ENCODE peak calls at places on chromosomes 6 and 20, in ten cellular contexts. Y, F, H, S, W, J, N, M, G and I are unnamed samples.

GRCh38 chr20:58880994-58881752 is 28.7 kb downstream of the GNAS start:
- DNase-seq in Y (no peak), F (no peak), H (no peak), S (no peak), W (no peak), J (no peak), N (no peak), M (no peak), G (no peak), I (no peak)

GRCh38 chr6:47484616-47485015 is 7.0 kb downstream of the CD2AP start:
- DNase-seq in Y (peak), F (no peak), H (peak), S (no peak), W (no peak), J (peak), N (no peak), M (no peak), G (peak), I (no peak)

GRCh38 chr6:17703256-17703694 is 3.5 kb downstream of the NUP153 start:
- DNase-seq in Y (peak), F (no peak), H (peak), S (no peak), W (no peak), J (peak), N (no peak), M (no peak), G (peak), I (no peak)

GRCh38 chr6:14700202-14700601 is 545.7 kb upstream of the JARID2 start:
- DNase-seq in Y (no peak), F (no peak), H (no peak), S (no peak), W (no peak), J (no peak), N (no peak), M (no peak), G (no peak), I (no peak)

GRCh38 chr6:49772296-49772695 is 14.8 kb downstream of the PGK2 start:
- DNase-seq in Y (no peak), F (no peak), H (no peak), S (no peak), W (no peak), J (no peak), N (no peak), M (no peak), G (no peak), I (no peak)

GRCh38 chr20:64246616-64247311 is 8.8 kb upstream of the PCMTD2 start:
- DNase-seq in Y (no peak), F (no peak), H (no peak), S (no peak), W (no peak), J (no peak), N (peak), M (no peak), G (no peak), I (no peak)

GRCh38 chr20:52105045-52105572 is 86.5 kb downstream of the ZFP64 start:
- DNase-seq in Y (no peak), F (peak), H (peak), S (peak), W (peak), J (no peak), N (peak), M (no peak), G (peak), I (no peak)

GRCh38 chr6:123000244-123000770 is 4.3 kb downstream of the CLVS2 start:
- DNase-seq in Y (no peak), F (no peak), H (no peak), S (no peak), W (no peak), J (no peak), N (no peak), M (no peak), G (no peak), I (no peak)

GRCh38 chr6:13715444-13715883 is 3.8 kb upstream of the RANBP9 start:
- DNase-seq in Y (no peak), F (no peak), H (no peak), S (no peak), W (peak), J (no peak), N (no peak), M (no peak), G (peak), I (no peak)

GRCh38 chr20:25090492-25091429 is 8.8 kb upstream of the VSX1 start:
- DNase-seq in Y (no peak), F (peak), H (no peak), S (peak), W (peak), J (no peak), N (no peak), M (peak), G (no peak), I (peak)

GRCh38 chr20:54526801-54527200 is 51.4 kb downstream of the DOK5 start:
- DNase-seq in Y (no peak), F (no peak), H (peak), S (no peak), W (no peak), J (no peak), N (no peak), M (no peak), G (no peak), I (no peak)

GRCh38 chr6:67594366-67594765 is 1040.7 kb upstream of the ADGRB3 start:
- DNase-seq in Y (no peak), F (no peak), H (peak), S (no peak), W (no peak), J (no peak), N (no peak), M (no peak), G (no peak), I (no peak)

GRCh38 chr20:53040678-53041674 is 68.8 kb downstream of the TSHZ2 start:
- DNase-seq in Y (no peak), F (peak), H (peak), S (peak), W (no peak), J (no peak), N (peak), M (no peak), G (peak), I (peak)

GRCh38 chr20:19726126-19726525 is 31.9 kb upstream of the RIN2 start:
- DNase-seq in Y (no peak), F (no peak), H (peak), S (no peak), W (no peak), J (no peak), N (no peak), M (no peak), G (peak), I (no peak)

GRCh38 chr6:12472601-12473038 is 182.5 kb downstream of the EDN1 start:
- DNase-seq in Y (no peak), F (no peak), H (peak), S (no peak), W (no peak), J (peak), N (no peak), M (no peak), G (peak), I (no peak)

GRCh38 chr6:136038531-136038930 is 187.0 kb downstream of the PDE7B start:
- DNase-seq in Y (no peak), F (no peak), H (peak), S (no peak), W (no peak), J (no peak), N (no peak), M (no peak), G (no peak), I (no peak)

GRCh38 chr6:34015576-34015975 is 130.3 kb downstream of the GRM4 start:
- DNase-seq in Y (no peak), F (no peak), H (peak), S (no peak), W (no peak), J (no peak), N (no peak), M (no peak), G (peak), I (no peak)

GRCh38 chr6:11714798-11715285 is 63.8 kb downstream of the ADTRP start:
- DNase-seq in Y (no peak), F (no peak), H (no peak), S (no peak), W (no peak), J (no peak), N (no peak), M (no peak), G (no peak), I (no peak)

GRCh38 chr6:34792605-34793500 is 970 bp downstream of the BLTP3A start:
- DNase-seq in Y (no peak), F (no peak), H (peak), S (no peak), W (peak), J (peak), N (no peak), M (no peak), G (peak), I (no peak)

GRCh38 chr20:16708590-16708989 is 21.2 kb upstream of the SNRPB2 start:
- DNase-seq in Y (no peak), F (no peak), H (no peak), S (peak), W (no peak), J (no peak), N (no peak), M (no peak), G (no peak), I (no peak)

GRCh38 chr6:80142586-80142985 is 36.1 kb downstream of the BCKDHB start:
- DNase-seq in Y (no peak), F (no peak), H (no peak), S (no peak), W (no peak), J (no peak), N (no peak), M (no peak), G (peak), I (no peak)

GRCh38 chr20:54619181-54619580 is 143.8 kb downstream of the DOK5 start:
- DNase-seq in Y (no peak), F (no peak), H (no peak), S (no peak), W (no peak), J (no peak), N (no peak), M (no peak), G (no peak), I (no peak)

GRCh38 chr6:15974817-15975216 is 154.1 kb upstream of the MYLIP start:
- DNase-seq in Y (no peak), F (no peak), H (no peak), S (no peak), W (no peak), J (no peak), N (no peak), M (no peak), G (no peak), I (no peak)

GRCh38 chr6:52363222-52363867 is 1.4 kb downstream of the PAQR8 start:
- DNase-seq in Y (no peak), F (no peak), H (no peak), S (no peak), W (no peak), J (no peak), N (no peak), M (no peak), G (peak), I (no peak)

GRCh38 chr6:626236-626635 is 30.7 kb downstream of the HUS1B start:
- DNase-seq in Y (no peak), F (no peak), H (no peak), S (no peak), W (no peak), J (no peak), N (no peak), M (no peak), G (peak), I (no peak)

GRCh38 chr6:137522399-137522798 is 28.2 kb upstream of the OLIG3 start:
- DNase-seq in Y (no peak), F (no peak), H (no peak), S (no peak), W (no peak), J (no peak), N (no peak), M (no peak), G (no peak), I (no peak)

GRCh38 chr6:6975395-6976111 is 132.2 kb upstream of the RREB1 start:
- DNase-seq in Y (no peak), F (no peak), H (peak), S (no peak), W (no peak), J (no peak), N (no peak), M (no peak), G (no peak), I (peak)

GRCh38 chr20:22579711-22580697 is 4.4 kb downstream of the FOXA2 start:
- DNase-seq in Y (no peak), F (peak), H (no peak), S (no peak), W (no peak), J (no peak), N (no peak), M (no peak), G (no peak), I (no peak)

GRCh38 chr6:74892091-74892490 is 313.8 kb downstream of the COL12A1 start:
- DNase-seq in Y (no peak), F (no peak), H (no peak), S (no peak), W (no peak), J (no peak), N (no peak), M (no peak), G (no peak), I (no peak)

GRCh38 chr6:35602133-35602946 is 86.4 kb downstream of the FKBP5 start:
- DNase-seq in Y (no peak), F (no peak), H (peak), S (no peak), W (no peak), J (no peak), N (no peak), M (no peak), G (peak), I (no peak)

GRCh38 chr6:74969591-74970267 is 236.1 kb downstream of the COL12A1 start:
- DNase-seq in Y (no peak), F (no peak), H (no peak), S (no peak), W (no peak), J (no peak), N (no peak), M (no peak), G (no peak), I (no peak)

GRCh38 chr6:97978855-97979271 is 695.8 kb upstream of the MMS22L start:
- DNase-seq in Y (no peak), F (no peak), H (no peak), S (no peak), W (no peak), J (no peak), N (no peak), M (no peak), G (peak), I (no peak)

GRCh38 chr6:20707166-20707485 is 172.9 kb downstream of the CDKAL1 start:
- DNase-seq in Y (no peak), F (no peak), H (no peak), S (peak), W (no peak), J (no peak), N (no peak), M (no peak), G (no peak), I (peak)

GRCh38 chr20:46206025-46206424 is 87.9 kb downstream of the CD40 start:
- DNase-seq in Y (peak), F (no peak), H (peak), S (no peak), W (no peak), J (no peak), N (no peak), M (no peak), G (peak), I (no peak)

GRCh38 chr20:42986143-42986773 is 203.4 kb downstream of the PTPRT start:
- DNase-seq in Y (no peak), F (no peak), H (no peak), S (no peak), W (no peak), J (no peak), N (no peak), M (no peak), G (no peak), I (no peak)

GRCh38 chr20:2320813-2321658 is 25.2 kb downstream of the TGM3 start:
- DNase-seq in Y (no peak), F (peak), H (no peak), S (no peak), W (no peak), J (no peak), N (no peak), M (no peak), G (no peak), I (no peak)